ENCODE peak calls at places on chromosomes 13 and 19, in five cellular contexts. X is breast epithelium, G is stomach, N is H1, K is suprapubic skin. U is an unnamed sample.

GRCh38 chr13:19862511-19863313 is 737 bp downstream of the ZMYM5 start:
- DNase-seq in K (no peak), N (peak), G (peak), X (no peak), U (peak)

GRCh38 chr19:31560021-31560770 is 211.0 kb upstream of the TSHZ3 start:
- DNase-seq in X (no peak), K (no peak), N (no peak), G (no peak), U (no peak)

GRCh38 chr19:55644842-55645511 is 1.5 kb downstream of the ZNF581 start:
- DNase-seq in N (no peak), G (no peak), X (no peak), K (no peak), U (no peak)

GRCh38 chr19:47124937-47125668 is 5.5 kb upstream of the SAE1 start:
- DNase-seq in G (no peak), K (no peak), N (no peak), X (no peak), U (peak)

GRCh38 chr13:103277099-103277498 is 210.9 kb upstream of the SLC10A2 start:
- DNase-seq in N (no peak), G (no peak), X (no peak), K (no peak), U (no peak)

GRCh38 chr13:107200491-107200890 is 632.6 kb upstream of the ARGLU1 start:
- DNase-seq in X (no peak), K (no peak), G (no peak), N (no peak), U (no peak)

GRCh38 chr19:41373993-41374392 is 2.3 kb upstream of the TMEM91 start:
- DNase-seq in G (peak), K (peak), N (no peak), X (no peak), U (no peak)

GRCh38 chr13:49791214-49791752 is 1.2 kb downstream of the KPNA3 start:
- DNase-seq in G (no peak), X (no peak), N (no peak), K (no peak), U (no peak)

GRCh38 chr19:14433454-14434156 is 499 bp downstream of the PKN1 start:
- DNase-seq in X (no peak), N (peak), G (peak), K (no peak), U (no peak)

GRCh38 chr19:14430712-14431111 is 2.4 kb upstream of the PKN1 start:
- DNase-seq in X (no peak), K (no peak), N (no peak), G (no peak), U (no peak)

GRCh38 chr19:14434543-14435319 is 1.6 kb downstream of the PKN1 start:
- DNase-seq in G (peak), K (no peak), X (peak), N (no peak), U (no peak)

GRCh38 chr19:14434157-14434501 is 1.0 kb downstream of the PKN1 start:
- DNase-seq in X (no peak), G (peak), K (no peak), N (no peak), U (no peak)

GRCh38 chr19:14432817-14433453 is at the start of gene PKN1:
- DNase-seq in K (no peak), N (peak), G (peak), X (no peak), U (peak)
- TF ChIP-seq POLR2A in K (no peak), N (peak), G (no peak), X (no peak), U (no peak)

GRCh38 chr13:40609972-40610726 is 56.3 kb downstream of the FOXO1 start:
- DNase-seq in X (no peak), N (no peak), G (no peak), K (no peak), U (no peak)
- TF ChIP-seq POLR2AphosphoS5 in X (no peak), N (no peak), G (no peak), K (no peak), U (no peak)

GRCh38 chr19:12886943-12887747 is at the start of gene KLF1:
- DNase-seq in K (no peak), N (no peak), X (no peak), G (no peak), U (no peak)

GRCh38 chr19:12891553-12892021 is 627 bp downstream of the GCDH start:
- DNase-seq in G (no peak), X (no peak), N (no peak), K (no peak), U (no peak)

GRCh38 chr19:12885749-12886706 is 973 bp downstream of the KLF1 start:
- DNase-seq in N (peak), X (no peak), G (no peak), K (no peak), U (no peak)

GRCh38 chr19:12893582-12893981 is 2.6 kb downstream of the GCDH start:
- DNase-seq in X (no peak), G (no peak), N (no peak), K (no peak), U (no peak)

DNA sequence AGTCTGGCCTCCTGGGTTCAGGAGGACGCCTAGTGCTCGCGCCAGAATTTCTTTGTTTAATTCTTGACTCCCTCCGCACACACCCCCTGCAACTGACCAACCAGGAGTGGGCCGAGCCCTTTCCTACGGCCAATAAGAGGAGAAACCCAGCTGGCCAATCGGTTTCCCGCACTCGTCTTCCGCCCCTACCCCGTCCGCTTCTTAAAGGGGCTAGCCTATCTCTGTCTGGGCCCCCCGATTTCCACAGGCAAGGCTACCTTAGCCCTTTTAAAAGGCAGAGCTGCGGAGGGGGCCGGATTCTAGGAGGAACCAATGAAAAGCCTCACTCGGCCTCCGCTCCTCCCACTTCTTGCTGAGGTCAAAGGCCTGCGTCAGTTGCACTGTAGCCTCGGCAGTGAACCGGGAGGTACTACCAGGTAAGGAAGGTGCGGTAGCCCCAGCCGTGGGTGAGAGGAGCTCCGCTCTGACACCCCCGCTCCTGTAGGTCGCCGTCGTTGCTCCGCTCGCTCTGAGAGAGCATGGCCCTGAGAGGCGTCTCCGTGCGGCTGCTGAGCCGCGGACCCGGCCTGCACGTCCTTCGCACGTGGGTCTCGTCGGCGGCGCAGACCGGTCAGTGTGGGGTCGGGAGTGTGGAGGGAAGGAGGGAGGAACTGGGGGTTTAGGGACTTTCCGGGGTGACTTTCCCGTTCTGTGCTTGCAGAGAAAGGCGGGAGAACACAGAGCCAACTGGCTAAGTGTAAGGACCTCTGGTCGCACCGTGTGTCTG is at the start of gene GCDH:
- DNase-seq in K (peak), X (peak), G (peak), N (peak), U (peak)
- TF ChIP-seq POLR2A in K (peak), X (peak), G (no peak), N (peak), U (peak)

DNA sequence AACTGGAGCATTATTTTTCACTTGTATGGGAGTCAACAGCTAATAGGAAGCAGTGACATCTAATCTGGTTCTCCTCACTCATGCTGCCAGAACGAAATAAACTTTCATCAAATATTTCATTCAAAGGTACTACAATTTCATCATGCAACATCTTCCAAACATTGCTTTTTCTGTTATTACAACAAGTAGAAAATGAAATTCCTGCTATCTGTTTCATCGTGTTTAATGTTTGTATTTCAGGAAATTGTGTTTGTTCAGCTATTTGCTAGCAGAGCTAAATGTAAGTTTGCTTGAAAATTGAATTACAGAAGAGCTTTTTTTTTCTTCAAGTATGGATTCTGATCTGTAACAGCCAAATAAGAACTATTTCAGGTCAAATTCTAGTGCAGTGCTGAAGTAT is 90.1 kb downstream of the SLITRK6 start:
- DNase-seq in G (no peak), K (no peak), N (no peak), X (no peak), U (no peak)
- TF ChIP-seq POLR2AphosphoS5 in G (no peak), K (no peak), N (no peak), X (no peak), U (no peak)